ENCODE peak calls at places on chromosomes 2 and 18, in eight cellular contexts. One of them, this sample, is unnamed.

GRCh38 chr2:109157563-109158105 is 28.6 kb downstream of the SH3RF3 start:
- DNase-seq in LHCN-M2: no peak
- DNase-seq in activated CD8-positive, alpha-beta T cell treated with anti-CD3 and anti-CD28 coated beads, Interleukin-2, amount 10 ng/mL, durations not matched to agents 7 days and 5 days: no peak
- DNase-seq in neural crest cell: no peak
- DNase-seq in posterior cingulate gyrus: no peak
- DNase-seq in GF-D8: no peak
- DNase-seq in stimulated activated CD4-positive, alpha-beta T cell treated with anti-CD3 and anti-CD28 coated beads, Interleukin-4, amount 100 ng/mL, for 1 hour: no peak
- DNase-seq in LoVo: no peak
- DNase-seq in this sample: no peak

GRCh38 chr2:8298783-8299182 is 383.1 kb upstream of the ID2 start:
- DNase-seq in LHCN-M2: no peak
- DNase-seq in activated CD8-positive, alpha-beta T cell treated with anti-CD3 and anti-CD28 coated beads, Interleukin-2, amount 10 ng/mL, durations not matched to agents 7 days and 5 days: no peak
- DNase-seq in neural crest cell: no peak
- DNase-seq in posterior cingulate gyrus: no peak
- DNase-seq in GF-D8: peak; percentile 98
- DNase-seq in stimulated activated CD4-positive, alpha-beta T cell treated with anti-CD3 and anti-CD28 coated beads, Interleukin-4, amount 100 ng/mL, for 1 hour: no peak
- DNase-seq in LoVo: no peak
- DNase-seq in this sample: no peak

GRCh38 chr18:24704921-24705620 is 244.6 kb downstream of the HRH4 start:
- DNase-seq in LHCN-M2: no peak
- DNase-seq in activated CD8-positive, alpha-beta T cell treated with anti-CD3 and anti-CD28 coated beads, Interleukin-2, amount 10 ng/mL, durations not matched to agents 7 days and 5 days: no peak
- DNase-seq in neural crest cell: no peak
- DNase-seq in posterior cingulate gyrus: no peak
- DNase-seq in GF-D8: no peak
- DNase-seq in stimulated activated CD4-positive, alpha-beta T cell treated with anti-CD3 and anti-CD28 coated beads, Interleukin-4, amount 100 ng/mL, for 1 hour: no peak
- DNase-seq in LoVo: no peak
- DNase-seq in this sample: no peak

GRCh38 chr18:9428862-9429661 is 46.3 kb upstream of the RALBP1 start:
- DNase-seq in LHCN-M2: no peak
- DNase-seq in activated CD8-positive, alpha-beta T cell treated with anti-CD3 and anti-CD28 coated beads, Interleukin-2, amount 10 ng/mL, durations not matched to agents 7 days and 5 days: no peak
- DNase-seq in neural crest cell: no peak
- DNase-seq in posterior cingulate gyrus: no peak
- DNase-seq in GF-D8: no peak
- DNase-seq in stimulated activated CD4-positive, alpha-beta T cell treated with anti-CD3 and anti-CD28 coated beads, Interleukin-4, amount 100 ng/mL, for 1 hour: no peak
- DNase-seq in LoVo: no peak
- DNase-seq in this sample: no peak

GRCh38 chr2:240462704-240463273 is 27.3 kb downstream of the GPC1 start:
- DNase-seq in LHCN-M2: no peak
- DNase-seq in activated CD8-positive, alpha-beta T cell treated with anti-CD3 and anti-CD28 coated beads, Interleukin-2, amount 10 ng/mL, durations not matched to agents 7 days and 5 days: no peak
- DNase-seq in neural crest cell: no peak
- DNase-seq in posterior cingulate gyrus: no peak
- DNase-seq in GF-D8: no peak
- DNase-seq in stimulated activated CD4-positive, alpha-beta T cell treated with anti-CD3 and anti-CD28 coated beads, Interleukin-4, amount 100 ng/mL, for 1 hour: no peak
- DNase-seq in LoVo: no peak
- DNase-seq in this sample: no peak

GRCh38 chr2:181457741-181458425 is 697 bp downstream of the ITGA4 start:
- DNase-seq in LHCN-M2: peak; percentile 53
- DNase-seq in activated CD8-positive, alpha-beta T cell treated with anti-CD3 and anti-CD28 coated beads, Interleukin-2, amount 10 ng/mL, durations not matched to agents 7 days and 5 days: peak; percentile 63
- DNase-seq in neural crest cell: peak; percentile 21
- DNase-seq in posterior cingulate gyrus: peak; percentile 21
- DNase-seq in GF-D8: peak; percentile 86
- DNase-seq in stimulated activated CD4-positive, alpha-beta T cell treated with anti-CD3 and anti-CD28 coated beads, Interleukin-4, amount 100 ng/mL, for 1 hour: peak; percentile 63
- DNase-seq in LoVo: no peak
- DNase-seq in this sample: no peak

GRCh38 chr2:180366481-180366880 is 359.4 kb upstream of the CWC22 start:
- DNase-seq in LHCN-M2: no peak
- DNase-seq in activated CD8-positive, alpha-beta T cell treated with anti-CD3 and anti-CD28 coated beads, Interleukin-2, amount 10 ng/mL, durations not matched to agents 7 days and 5 days: no peak
- DNase-seq in neural crest cell: no peak
- DNase-seq in posterior cingulate gyrus: no peak
- DNase-seq in GF-D8: no peak
- DNase-seq in stimulated activated CD4-positive, alpha-beta T cell treated with anti-CD3 and anti-CD28 coated beads, Interleukin-4, amount 100 ng/mL, for 1 hour: no peak
- DNase-seq in LoVo: no peak
- DNase-seq in this sample: no peak

GRCh38 chr18:11468120-11468519 is 141.3 kb upstream of the SLC35G4 start:
- DNase-seq in LHCN-M2: no peak
- DNase-seq in activated CD8-positive, alpha-beta T cell treated with anti-CD3 and anti-CD28 coated beads, Interleukin-2, amount 10 ng/mL, durations not matched to agents 7 days and 5 days: no peak
- DNase-seq in neural crest cell: no peak
- DNase-seq in posterior cingulate gyrus: no peak
- DNase-seq in GF-D8: no peak
- DNase-seq in stimulated activated CD4-positive, alpha-beta T cell treated with anti-CD3 and anti-CD28 coated beads, Interleukin-4, amount 100 ng/mL, for 1 hour: no peak
- DNase-seq in LoVo: no peak
- DNase-seq in this sample: no peak

GRCh38 chr18:77876319-77876865 is 626.7 kb downstream of the GALR1 start:
- DNase-seq in LHCN-M2: no peak
- DNase-seq in activated CD8-positive, alpha-beta T cell treated with anti-CD3 and anti-CD28 coated beads, Interleukin-2, amount 10 ng/mL, durations not matched to agents 7 days and 5 days: no peak
- DNase-seq in neural crest cell: no peak
- DNase-seq in posterior cingulate gyrus: no peak
- DNase-seq in GF-D8: no peak
- DNase-seq in stimulated activated CD4-positive, alpha-beta T cell treated with anti-CD3 and anti-CD28 coated beads, Interleukin-4, amount 100 ng/mL, for 1 hour: no peak
- DNase-seq in LoVo: no peak
- DNase-seq in this sample: no peak

GRCh38 chr18:56795381-56795780 is 144.2 kb downstream of the WDR7 start:
- DNase-seq in LHCN-M2: peak; percentile 10
- DNase-seq in activated CD8-positive, alpha-beta T cell treated with anti-CD3 and anti-CD28 coated beads, Interleukin-2, amount 10 ng/mL, durations not matched to agents 7 days and 5 days: no peak
- DNase-seq in neural crest cell: no peak
- DNase-seq in posterior cingulate gyrus: no peak
- DNase-seq in GF-D8: no peak
- DNase-seq in stimulated activated CD4-positive, alpha-beta T cell treated with anti-CD3 and anti-CD28 coated beads, Interleukin-4, amount 100 ng/mL, for 1 hour: no peak
- DNase-seq in LoVo: no peak
- DNase-seq in this sample: no peak

GRCh38 chr18:11689031-11689971 is at the start of gene GNAL:
- DNase-seq in LHCN-M2: peak; percentile 72
- DNase-seq in activated CD8-positive, alpha-beta T cell treated with anti-CD3 and anti-CD28 coated beads, Interleukin-2, amount 10 ng/mL, durations not matched to agents 7 days and 5 days: peak; percentile 66
- DNase-seq in neural crest cell: peak; percentile 85
- DNase-seq in posterior cingulate gyrus: peak; percentile 70
- DNase-seq in GF-D8: no peak
- DNase-seq in stimulated activated CD4-positive, alpha-beta T cell treated with anti-CD3 and anti-CD28 coated beads, Interleukin-4, amount 100 ng/mL, for 1 hour: peak; percentile 56
- DNase-seq in LoVo: peak; percentile 81
- DNase-seq in this sample: peak; percentile 55

GRCh38 chr2:79638943-79639342 is 126.1 kb downstream of the CTNNA2 start:
- DNase-seq in LHCN-M2: no peak
- DNase-seq in activated CD8-positive, alpha-beta T cell treated with anti-CD3 and anti-CD28 coated beads, Interleukin-2, amount 10 ng/mL, durations not matched to agents 7 days and 5 days: no peak
- DNase-seq in neural crest cell: no peak
- DNase-seq in posterior cingulate gyrus: no peak
- DNase-seq in GF-D8: no peak
- DNase-seq in stimulated activated CD4-positive, alpha-beta T cell treated with anti-CD3 and anti-CD28 coated beads, Interleukin-4, amount 100 ng/mL, for 1 hour: no peak
- DNase-seq in LoVo: no peak
- DNase-seq in this sample: no peak

GRCh38 chr2:223855426-223855825 is 18.0 kb upstream of the AP1S3 start:
- DNase-seq in LHCN-M2: peak; percentile 8
- DNase-seq in activated CD8-positive, alpha-beta T cell treated with anti-CD3 and anti-CD28 coated beads, Interleukin-2, amount 10 ng/mL, durations not matched to agents 7 days and 5 days: no peak
- DNase-seq in neural crest cell: no peak
- DNase-seq in posterior cingulate gyrus: no peak
- DNase-seq in GF-D8: no peak
- DNase-seq in stimulated activated CD4-positive, alpha-beta T cell treated with anti-CD3 and anti-CD28 coated beads, Interleukin-4, amount 100 ng/mL, for 1 hour: no peak
- DNase-seq in LoVo: no peak
- DNase-seq in this sample: peak; percentile 36

GRCh38 chr2:237617305-237617982 is 9.9 kb upstream of the LRRFIP1 start:
- DNase-seq in LHCN-M2: peak; percentile 67
- DNase-seq in activated CD8-positive, alpha-beta T cell treated with anti-CD3 and anti-CD28 coated beads, Interleukin-2, amount 10 ng/mL, durations not matched to agents 7 days and 5 days: no peak
- DNase-seq in neural crest cell: no peak
- DNase-seq in posterior cingulate gyrus: no peak
- DNase-seq in GF-D8: no peak
- DNase-seq in stimulated activated CD4-positive, alpha-beta T cell treated with anti-CD3 and anti-CD28 coated beads, Interleukin-4, amount 100 ng/mL, for 1 hour: no peak
- DNase-seq in LoVo: no peak
- DNase-seq in this sample: no peak

GRCh38 chr2:95353055-95353575 is 49.4 kb upstream of the FAHD2A start:
- DNase-seq in LHCN-M2: no peak
- DNase-seq in activated CD8-positive, alpha-beta T cell treated with anti-CD3 and anti-CD28 coated beads, Interleukin-2, amount 10 ng/mL, durations not matched to agents 7 days and 5 days: no peak
- DNase-seq in neural crest cell: no peak
- DNase-seq in posterior cingulate gyrus: no peak
- DNase-seq in GF-D8: no peak
- DNase-seq in stimulated activated CD4-positive, alpha-beta T cell treated with anti-CD3 and anti-CD28 coated beads, Interleukin-4, amount 100 ng/mL, for 1 hour: no peak
- DNase-seq in LoVo: no peak
- DNase-seq in this sample: no peak

GRCh38 chr2:109481196-109481555 is 132.6 kb downstream of the SEPTIN10 start:
- DNase-seq in LHCN-M2: peak; percentile 95
- DNase-seq in activated CD8-positive, alpha-beta T cell treated with anti-CD3 and anti-CD28 coated beads, Interleukin-2, amount 10 ng/mL, durations not matched to agents 7 days and 5 days: no peak
- DNase-seq in neural crest cell: no peak
- DNase-seq in posterior cingulate gyrus: no peak
- DNase-seq in GF-D8: no peak
- DNase-seq in stimulated activated CD4-positive, alpha-beta T cell treated with anti-CD3 and anti-CD28 coated beads, Interleukin-4, amount 100 ng/mL, for 1 hour: no peak
- DNase-seq in LoVo: no peak
- DNase-seq in this sample: no peak

GRCh38 chr2:228649447-228649846 is 468.0 kb upstream of the SPHKAP start:
- DNase-seq in LHCN-M2: no peak
- DNase-seq in activated CD8-positive, alpha-beta T cell treated with anti-CD3 and anti-CD28 coated beads, Interleukin-2, amount 10 ng/mL, durations not matched to agents 7 days and 5 days: no peak
- DNase-seq in neural crest cell: no peak
- DNase-seq in posterior cingulate gyrus: no peak
- DNase-seq in GF-D8: no peak
- DNase-seq in stimulated activated CD4-positive, alpha-beta T cell treated with anti-CD3 and anti-CD28 coated beads, Interleukin-4, amount 100 ng/mL, for 1 hour: no peak
- DNase-seq in LoVo: no peak
- DNase-seq in this sample: no peak

GRCh38 chr2:20052872-20053281 is 1.4 kb upstream of the LAPTM4A start:
- DNase-seq in LHCN-M2: peak; percentile 78
- DNase-seq in activated CD8-positive, alpha-beta T cell treated with anti-CD3 and anti-CD28 coated beads, Interleukin-2, amount 10 ng/mL, durations not matched to agents 7 days and 5 days: no peak
- DNase-seq in neural crest cell: no peak
- DNase-seq in posterior cingulate gyrus: peak; percentile 40
- DNase-seq in GF-D8: no peak
- DNase-seq in stimulated activated CD4-positive, alpha-beta T cell treated with anti-CD3 and anti-CD28 coated beads, Interleukin-4, amount 100 ng/mL, for 1 hour: no peak
- DNase-seq in LoVo: peak; percentile 62
- DNase-seq in this sample: no peak

GRCh38 chr18:49510393-49511115 is 23.5 kb upstream of the C18orf32 start:
- DNase-seq in LHCN-M2: peak; percentile 39
- DNase-seq in activated CD8-positive, alpha-beta T cell treated with anti-CD3 and anti-CD28 coated beads, Interleukin-2, amount 10 ng/mL, durations not matched to agents 7 days and 5 days: peak; percentile 59
- DNase-seq in neural crest cell: peak; percentile 51
- DNase-seq in posterior cingulate gyrus: peak; percentile 38
- DNase-seq in GF-D8: no peak
- DNase-seq in stimulated activated CD4-positive, alpha-beta T cell treated with anti-CD3 and anti-CD28 coated beads, Interleukin-4, amount 100 ng/mL, for 1 hour: peak; percentile 56
- DNase-seq in LoVo: peak; percentile 71
- DNase-seq in this sample: no peak

GRCh38 chr18:60667016-60667415 is 294.4 kb upstream of the MC4R start:
- DNase-seq in LHCN-M2: no peak
- DNase-seq in activated CD8-positive, alpha-beta T cell treated with anti-CD3 and anti-CD28 coated beads, Interleukin-2, amount 10 ng/mL, durations not matched to agents 7 days and 5 days: no peak
- DNase-seq in neural crest cell: no peak
- DNase-seq in posterior cingulate gyrus: no peak
- DNase-seq in GF-D8: no peak
- DNase-seq in stimulated activated CD4-positive, alpha-beta T cell treated with anti-CD3 and anti-CD28 coated beads, Interleukin-4, amount 100 ng/mL, for 1 hour: no peak
- DNase-seq in LoVo: no peak
- DNase-seq in this sample: no peak

GRCh38 chr2:46697830-46698323 is 217.7 kb downstream of the MCFD2 start:
- DNase-seq in LHCN-M2: no peak
- DNase-seq in activated CD8-positive, alpha-beta T cell treated with anti-CD3 and anti-CD28 coated beads, Interleukin-2, amount 10 ng/mL, durations not matched to agents 7 days and 5 days: no peak
- DNase-seq in neural crest cell: no peak
- DNase-seq in posterior cingulate gyrus: no peak
- DNase-seq in GF-D8: no peak
- DNase-seq in stimulated activated CD4-positive, alpha-beta T cell treated with anti-CD3 and anti-CD28 coated beads, Interleukin-4, amount 100 ng/mL, for 1 hour: no peak
- DNase-seq in LoVo: peak; percentile 41
- DNase-seq in this sample: peak; percentile 84

GRCh38 chr2:99448556-99448955 is 41.3 kb downstream of the REV1 start:
- DNase-seq in LHCN-M2: peak; percentile 55
- DNase-seq in activated CD8-positive, alpha-beta T cell treated with anti-CD3 and anti-CD28 coated beads, Interleukin-2, amount 10 ng/mL, durations not matched to agents 7 days and 5 days: no peak
- DNase-seq in neural crest cell: no peak
- DNase-seq in posterior cingulate gyrus: no peak
- DNase-seq in GF-D8: no peak
- DNase-seq in stimulated activated CD4-positive, alpha-beta T cell treated with anti-CD3 and anti-CD28 coated beads, Interleukin-4, amount 100 ng/mL, for 1 hour: no peak
- DNase-seq in LoVo: no peak
- DNase-seq in this sample: no peak

GRCh38 chr18:70072678-70073077 is 125.0 kb upstream of the CD226 start:
- DNase-seq in LHCN-M2: peak; percentile 35
- DNase-seq in activated CD8-positive, alpha-beta T cell treated with anti-CD3 and anti-CD28 coated beads, Interleukin-2, amount 10 ng/mL, durations not matched to agents 7 days and 5 days: no peak
- DNase-seq in neural crest cell: no peak
- DNase-seq in posterior cingulate gyrus: no peak
- DNase-seq in GF-D8: no peak
- DNase-seq in stimulated activated CD4-positive, alpha-beta T cell treated with anti-CD3 and anti-CD28 coated beads, Interleukin-4, amount 100 ng/mL, for 1 hour: no peak
- DNase-seq in LoVo: no peak
- DNase-seq in this sample: peak; percentile 34

GRCh38 chr2:240898108-240898730 is 2.3 kb upstream of the MAB21L4 start:
- DNase-seq in LHCN-M2: no peak
- DNase-seq in activated CD8-positive, alpha-beta T cell treated with anti-CD3 and anti-CD28 coated beads, Interleukin-2, amount 10 ng/mL, durations not matched to agents 7 days and 5 days: no peak
- DNase-seq in neural crest cell: no peak
- DNase-seq in posterior cingulate gyrus: peak; percentile 30
- DNase-seq in GF-D8: no peak
- DNase-seq in stimulated activated CD4-positive, alpha-beta T cell treated with anti-CD3 and anti-CD28 coated beads, Interleukin-4, amount 100 ng/mL, for 1 hour: no peak
- DNase-seq in LoVo: no peak
- DNase-seq in this sample: no peak

GRCh38 chr2:41657231-41657630 is 390.6 kb upstream of the PKDCC start:
- DNase-seq in LHCN-M2: no peak
- DNase-seq in activated CD8-positive, alpha-beta T cell treated with anti-CD3 and anti-CD28 coated beads, Interleukin-2, amount 10 ng/mL, durations not matched to agents 7 days and 5 days: no peak
- DNase-seq in neural crest cell: no peak
- DNase-seq in posterior cingulate gyrus: no peak
- DNase-seq in GF-D8: no peak
- DNase-seq in stimulated activated CD4-positive, alpha-beta T cell treated with anti-CD3 and anti-CD28 coated beads, Interleukin-4, amount 100 ng/mL, for 1 hour: no peak
- DNase-seq in LoVo: no peak
- DNase-seq in this sample: no peak

GRCh38 chr2:134689303-134689702 is 29.5 kb downstream of the TMEM163 start:
- DNase-seq in LHCN-M2: no peak
- DNase-seq in activated CD8-positive, alpha-beta T cell treated with anti-CD3 and anti-CD28 coated beads, Interleukin-2, amount 10 ng/mL, durations not matched to agents 7 days and 5 days: no peak
- DNase-seq in neural crest cell: no peak
- DNase-seq in posterior cingulate gyrus: no peak
- DNase-seq in GF-D8: no peak
- DNase-seq in stimulated activated CD4-positive, alpha-beta T cell treated with anti-CD3 and anti-CD28 coated beads, Interleukin-4, amount 100 ng/mL, for 1 hour: no peak
- DNase-seq in LoVo: no peak
- DNase-seq in this sample: no peak

GRCh38 chr18:22470141-22470510 is 52.4 kb upstream of the CTAGE1 start:
- DNase-seq in LHCN-M2: no peak
- DNase-seq in activated CD8-positive, alpha-beta T cell treated with anti-CD3 and anti-CD28 coated beads, Interleukin-2, amount 10 ng/mL, durations not matched to agents 7 days and 5 days: no peak
- DNase-seq in neural crest cell: no peak
- DNase-seq in posterior cingulate gyrus: no peak
- DNase-seq in GF-D8: no peak
- DNase-seq in stimulated activated CD4-positive, alpha-beta T cell treated with anti-CD3 and anti-CD28 coated beads, Interleukin-4, amount 100 ng/mL, for 1 hour: no peak
- DNase-seq in LoVo: no peak
- DNase-seq in this sample: no peak

GRCh38 chr18:77366725-77367641 is 117.3 kb downstream of the GALR1 start:
- DNase-seq in LHCN-M2: peak; percentile 5
- DNase-seq in activated CD8-positive, alpha-beta T cell treated with anti-CD3 and anti-CD28 coated beads, Interleukin-2, amount 10 ng/mL, durations not matched to agents 7 days and 5 days: no peak
- DNase-seq in neural crest cell: peak; percentile 8
- DNase-seq in posterior cingulate gyrus: peak; percentile 58
- DNase-seq in GF-D8: no peak
- DNase-seq in stimulated activated CD4-positive, alpha-beta T cell treated with anti-CD3 and anti-CD28 coated beads, Interleukin-4, amount 100 ng/mL, for 1 hour: no peak
- DNase-seq in LoVo: no peak
- DNase-seq in this sample: peak; percentile 97

GRCh38 chr18:72181241-72181764 is 362.8 kb downstream of the CBLN2 start:
- DNase-seq in LHCN-M2: no peak
- DNase-seq in activated CD8-positive, alpha-beta T cell treated with anti-CD3 and anti-CD28 coated beads, Interleukin-2, amount 10 ng/mL, durations not matched to agents 7 days and 5 days: no peak
- DNase-seq in neural crest cell: no peak
- DNase-seq in posterior cingulate gyrus: no peak
- DNase-seq in GF-D8: no peak
- DNase-seq in stimulated activated CD4-positive, alpha-beta T cell treated with anti-CD3 and anti-CD28 coated beads, Interleukin-4, amount 100 ng/mL, for 1 hour: no peak
- DNase-seq in LoVo: no peak
- DNase-seq in this sample: no peak

GRCh38 chr2:46276652-46277051 is 20.6 kb upstream of the EPAS1 start:
- DNase-seq in LHCN-M2: no peak
- DNase-seq in activated CD8-positive, alpha-beta T cell treated with anti-CD3 and anti-CD28 coated beads, Interleukin-2, amount 10 ng/mL, durations not matched to agents 7 days and 5 days: no peak
- DNase-seq in neural crest cell: no peak
- DNase-seq in posterior cingulate gyrus: no peak
- DNase-seq in GF-D8: no peak
- DNase-seq in stimulated activated CD4-positive, alpha-beta T cell treated with anti-CD3 and anti-CD28 coated beads, Interleukin-4, amount 100 ng/mL, for 1 hour: no peak
- DNase-seq in LoVo: no peak
- DNase-seq in this sample: no peak

GRCh38 chr18:31154186-31154585 is 8.5 kb downstream of the DSC1 start:
- DNase-seq in LHCN-M2: no peak
- DNase-seq in activated CD8-positive, alpha-beta T cell treated with anti-CD3 and anti-CD28 coated beads, Interleukin-2, amount 10 ng/mL, durations not matched to agents 7 days and 5 days: no peak
- DNase-seq in neural crest cell: no peak
- DNase-seq in posterior cingulate gyrus: no peak
- DNase-seq in GF-D8: no peak
- DNase-seq in stimulated activated CD4-positive, alpha-beta T cell treated with anti-CD3 and anti-CD28 coated beads, Interleukin-4, amount 100 ng/mL, for 1 hour: no peak
- DNase-seq in LoVo: no peak
- DNase-seq in this sample: no peak

GRCh38 chr2:135963841-135964240 is 21.6 kb downstream of the DARS1 start:
- DNase-seq in LHCN-M2: no peak
- DNase-seq in activated CD8-positive, alpha-beta T cell treated with anti-CD3 and anti-CD28 coated beads, Interleukin-2, amount 10 ng/mL, durations not matched to agents 7 days and 5 days: no peak
- DNase-seq in neural crest cell: no peak
- DNase-seq in posterior cingulate gyrus: no peak
- DNase-seq in GF-D8: no peak
- DNase-seq in stimulated activated CD4-positive, alpha-beta T cell treated with anti-CD3 and anti-CD28 coated beads, Interleukin-4, amount 100 ng/mL, for 1 hour: no peak
- DNase-seq in LoVo: no peak
- DNase-seq in this sample: no peak